ENCODE peak calls at places on chromosome 13, in six cellular contexts. N is IMR-90, F is neuronal stem cell, V is H1, Y is H9, C is trophoblast cell. T is an unnamed sample.

GRCh38 chr13:45441633-45442032 is 23.1 kb upstream of the COG3 start:
- DNase-seq in N (peak; percentile 10), C (no peak), Y (no peak), F (no peak), V (no peak), T (peak; percentile 41)

GRCh38 chr13:28540612-28541011 is 45.7 kb upstream of the FLT1 start:
- DNase-seq in N (peak; percentile 57), C (peak; percentile 97), F (no peak), Y (no peak), V (no peak), T (no peak)

GRCh38 chr13:72221276-72221962 is 354.4 kb upstream of the DACH1 start:
- DNase-seq in Y (peak; percentile 91), C (peak; percentile 65), N (no peak), V (peak; percentile 82), F (no peak), T (peak; percentile 15)

GRCh38 chr13:26163812-26164211 is 58.3 kb downstream of the RNF6 start:
- DNase-seq in V (no peak), F (no peak), Y (no peak), N (no peak), C (no peak), T (no peak)

GRCh38 chr13:22793598-22794134 is 387.1 kb upstream of the SGCG start:
- DNase-seq in Y (no peak), N (no peak), V (no peak), C (peak; percentile 51), F (no peak), T (no peak)

GRCh38 chr13:69389899-69390298 is 717.7 kb upstream of the ATXN8OS start:
- DNase-seq in Y (no peak), C (peak; percentile 71), N (no peak), V (no peak), F (no peak), T (peak; percentile 91)

GRCh38 chr13:102721800-102722231 is 27.0 kb upstream of the METTL21C start:
- DNase-seq in Y (no peak), F (no peak), V (no peak), N (no peak), C (no peak), T (no peak)

GRCh38 chr13:110485604-110486003 is 75.9 kb downstream of the RAB20 start:
- DNase-seq in Y (peak; percentile 96), C (peak; percentile 64), V (peak; percentile 77), F (peak; percentile 56), N (no peak), T (peak; percentile 43)

GRCh38 chr13:25192936-25193335 is 20.8 kb upstream of the AMER2 start:
- DNase-seq in Y (no peak), F (no peak), C (no peak), N (no peak), V (no peak), T (no peak)

GRCh38 chr13:84776578-84776977 is 894.3 kb upstream of the SLITRK1 start:
- DNase-seq in Y (no peak), V (no peak), N (no peak), F (no peak), C (no peak), T (no peak)

GRCh38 chr13:113041293-113041690 is 64.3 kb upstream of the F7 start:
- DNase-seq in V (no peak), C (no peak), Y (no peak), F (no peak), N (no peak), T (no peak)

GRCh38 chr13:35621989-35622388 is 145.5 kb upstream of the MAB21L1 start:
- DNase-seq in V (no peak), F (no peak), N (peak; percentile 2), Y (no peak), C (no peak), T (peak; percentile 1)

GRCh38 chr13:99894835-99895427 is 76.6 kb downstream of the ZIC5 start:
- DNase-seq in N (no peak), F (no peak), C (no peak), Y (no peak), V (no peak), T (peak; percentile 11)

GRCh38 chr13:80000679-80001509 is 340.0 kb downstream of the SPRY2 start:
- DNase-seq in C (no peak), N (no peak), F (no peak), V (no peak), Y (no peak), T (no peak)

GRCh38 chr13:94157705-94158218 is 321.7 kb downstream of the DCT start:
- DNase-seq in V (no peak), N (no peak), F (no peak), C (no peak), Y (no peak), T (no peak)

GRCh38 chr13:31824705-31825512 is 85.6 kb downstream of the RXFP2 start:
- DNase-seq in Y (no peak), F (no peak), C (peak; percentile 4), N (peak; percentile 16), V (no peak), T (peak; percentile 34)

DNA sequence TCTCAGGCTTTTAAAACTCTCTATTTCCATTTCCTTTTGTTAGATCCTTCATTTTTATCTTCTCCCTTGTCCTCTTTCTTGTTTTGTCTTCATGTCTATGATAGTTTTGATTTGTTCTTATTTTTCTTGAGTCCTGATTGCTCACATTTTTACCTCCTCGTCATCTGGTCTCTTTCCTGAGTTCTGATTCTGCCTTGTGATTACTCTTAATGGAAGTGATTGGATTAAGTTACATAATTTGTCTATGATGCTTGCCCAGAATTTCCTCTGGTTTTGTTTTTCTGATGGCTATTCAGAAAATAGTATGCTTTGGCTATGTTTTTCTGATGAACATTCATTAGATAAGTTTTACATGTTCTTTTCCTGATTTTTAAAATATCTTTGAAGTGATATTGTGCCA is 102.6 kb downstream of the DNAJC3 start:
- DNase-seq in F (no peak), N (no peak), Y (no peak), V (no peak), C (no peak), T (no peak)
- H2AFZ ChIP-seq in F (no peak overlapping the region), N (no peak overlapping the region), Y (no peak overlapping the region), V (no peak overlapping the region), C (no peak overlapping the region), T (no peak overlapping the region)

DNA sequence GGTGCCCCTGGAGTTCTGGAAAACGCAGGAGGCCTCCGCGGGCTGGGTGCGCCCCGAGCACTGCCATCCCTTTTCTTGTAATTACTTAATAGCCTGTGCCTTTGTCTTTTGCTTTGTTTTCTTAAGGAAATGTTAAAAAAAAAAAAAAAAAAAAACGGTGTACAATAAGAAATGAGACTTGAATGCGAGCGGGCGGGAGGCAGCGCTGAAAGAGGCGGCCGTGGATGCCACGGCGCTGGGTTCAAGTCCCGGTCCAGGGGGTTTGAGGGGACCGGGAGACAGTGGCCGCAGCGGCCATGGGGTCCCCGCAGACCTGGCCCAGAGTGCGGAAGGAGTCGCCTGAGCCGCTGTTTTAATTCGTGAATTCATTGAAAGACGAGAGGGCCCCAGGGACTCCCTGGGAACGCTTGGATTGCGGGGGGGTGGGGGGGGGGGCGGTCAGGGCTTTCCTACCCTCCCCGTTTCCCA is 349.1 kb upstream of the ARGLU1 start:
- DNase-seq in N (no peak), F (no peak), Y (peak; percentile 38), C (no peak), V (peak; percentile 58), T (no peak)
- H4K8ac ChIP-seq in N (peak overlapping the region; percentile 11), F (no peak overlapping the region), Y (no peak overlapping the region), C (peak overlapping the region; percentile 89), V (peak overlapping the region; percentile 93), T (peak overlapping the region; percentile 100)

GRCh38 chr13:39602614-39603366 is at the start of gene LHFPL6:
- DNase-seq in Y (peak; percentile 72), N (peak; percentile 77), V (peak; percentile 85), C (peak; percentile 86), F (peak; percentile 73), T (peak; percentile 92)

GRCh38 chr13:39601636-39602035 is 1.4 kb downstream of the LHFPL6 start:
- DNase-seq in F (no peak), N (no peak), Y (no peak), V (no peak), C (no peak), T (no peak)

GRCh38 chr13:39603424-39603947 is 493 bp upstream of the LHFPL6 start:
- DNase-seq in N (peak; percentile 24), F (no peak), Y (peak; percentile 41), C (peak; percentile 83), V (peak; percentile 63), T (peak; percentile 78)

GRCh38 chr13:39600766-39601165 is 2.2 kb downstream of the LHFPL6 start:
- DNase-seq in C (peak; percentile 38), N (no peak), F (no peak), V (peak; percentile 65), Y (peak; percentile 66), T (peak; percentile 33)

DNA sequence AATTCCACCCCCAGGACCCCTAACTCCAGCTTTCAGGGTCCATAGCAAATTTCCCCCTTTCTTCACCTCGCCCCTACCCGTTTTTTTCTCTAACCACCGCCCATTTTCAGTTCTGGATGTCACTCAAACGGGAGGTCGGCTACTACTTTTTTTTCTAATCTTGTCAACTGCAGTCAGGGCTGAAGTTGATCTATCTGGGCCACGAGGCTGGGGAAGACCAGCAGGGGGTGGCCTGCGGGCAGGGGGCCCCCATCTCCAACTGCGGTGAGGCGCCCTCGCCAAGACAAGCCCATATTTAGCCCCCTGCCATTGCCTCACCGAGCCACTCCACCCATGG is 748 bp downstream of the LHFPL6 start:
- DNase-seq in F (no peak), N (no peak), C (no peak), V (no peak), Y (no peak), T (no peak)
- H3K23ac ChIP-seq in F (no peak overlapping the region), N (peak overlapping the region; percentile 93), C (no peak overlapping the region), V (no peak overlapping the region), Y (no peak overlapping the region), T (no peak overlapping the region)

DNA sequence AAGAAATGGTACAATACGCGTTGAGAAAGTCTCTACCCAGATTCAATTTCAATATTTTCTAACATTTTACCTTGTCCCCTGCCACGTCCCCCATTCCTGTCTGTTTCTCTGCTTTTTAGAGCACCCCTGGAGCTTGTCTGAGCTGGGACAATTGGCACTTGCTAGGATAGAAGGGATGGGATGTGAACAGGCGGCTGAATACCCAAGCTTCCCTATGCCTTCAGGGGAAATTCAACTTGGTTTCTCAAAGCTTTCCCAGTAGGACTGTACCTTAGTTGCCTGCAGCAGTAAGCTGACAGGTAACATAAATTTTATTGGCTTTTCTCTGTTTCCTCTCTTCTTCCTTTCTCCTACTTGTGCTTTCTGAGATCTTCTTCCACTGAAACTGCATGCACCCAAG is 1663.3 kb downstream of the EFNB2 start:
- DNase-seq in F (no peak), N (no peak), Y (no peak), V (no peak), C (no peak), T (no peak)
- H2AFZ ChIP-seq in F (peak overlapping the region; percentile 33), N (no peak overlapping the region), Y (no peak overlapping the region), V (peak overlapping the region; percentile 88), C (no peak overlapping the region), T (no peak overlapping the region)

DNA sequence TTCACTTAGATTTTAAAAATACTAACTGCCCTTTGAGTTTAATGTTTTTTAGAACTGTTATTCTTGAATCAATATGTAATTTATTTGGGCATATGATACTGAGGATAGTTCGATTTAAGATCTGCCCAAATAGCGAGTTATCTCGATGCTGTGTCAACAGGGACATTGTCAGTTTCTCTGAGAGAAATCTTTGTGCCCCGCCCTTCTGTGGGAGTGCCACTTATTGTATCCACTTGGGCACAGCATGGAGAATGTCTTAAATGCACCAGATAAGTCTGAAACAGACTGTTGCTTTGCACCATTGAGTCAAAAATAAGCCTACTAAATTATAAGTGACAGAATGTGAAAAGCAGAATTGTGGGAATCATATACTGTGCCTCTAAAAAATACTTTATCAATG is 45.6 kb downstream of the RNASEH2B start:
- DNase-seq in N (no peak), F (no peak), V (no peak), C (no peak), Y (no peak), T (no peak)
- H4K8ac ChIP-seq in N (no peak overlapping the region), F (no peak overlapping the region), V (no peak overlapping the region), C (no peak overlapping the region), Y (no peak overlapping the region), T (no peak overlapping the region)

GRCh38 chr13:75635621-75636338 is at the start of gene LMO7:
- DNase-seq in F (peak; percentile 43), C (peak; percentile 89), Y (peak; percentile 82), N (peak; percentile 52), V (peak; percentile 84), T (peak; percentile 72)
- H3K23ac ChIP-seq in F (peak within 1 kb of the TSS; percentile 95), C (no peak within 1 kb of the TSS), Y (no peak within 1 kb of the TSS), N (peak within 1 kb of the TSS; percentile 100), V (no peak within 1 kb of the TSS), T (peak within 1 kb of the TSS; percentile 57)